ENCODE peak calls at places on chromosomes 2 and 18, in seven cellular contexts. J, B, P, I, Z, S and D are unnamed samples.

GRCh38 chr2:18566145-18566544 is 5.7 kb upstream of the RDH14 start:
- DNase-seq in Z (peak; percentile 90), S (no peak), B (peak; percentile 6), P (no peak), I (no peak), J (peak; percentile 24), D (no peak)

GRCh38 chr2:225196579-225196978 is 154.3 kb upstream of the DOCK10 start:
- DNase-seq in B (no peak), Z (no peak), J (peak; percentile 12), I (no peak), S (no peak), P (no peak), D (no peak)

GRCh38 chr2:124547700-124548099 is 522.6 kb downstream of the CNTNAP5 start:
- DNase-seq in S (no peak), J (no peak), Z (no peak), I (no peak), P (no peak), B (no peak), D (no peak)

GRCh38 chr18:50817898-50818250 is 1.9 kb downstream of the MRO start:
- DNase-seq in S (no peak), I (no peak), B (no peak), P (no peak), Z (no peak), J (peak; percentile 28), D (no peak)

GRCh38 chr2:120712180-120712678 is 23.4 kb upstream of the GLI2 start:
- DNase-seq in Z (no peak), P (no peak), S (no peak), J (peak; percentile 35), B (no peak), I (no peak), D (no peak)

GRCh38 chr18:9067823-9068222 is 34.7 kb upstream of the NDUFV2 start:
- DNase-seq in Z (no peak), S (no peak), P (no peak), B (no peak), I (no peak), J (no peak), D (peak; percentile 71)

GRCh38 chr18:72544092-72544886 is at the start of gene CBLN2:
- DNase-seq in I (peak; percentile 72), S (no peak), B (peak; percentile 72), J (peak; percentile 18), P (peak; percentile 80), Z (no peak), D (peak; percentile 24)

GRCh38 chr2:133627741-133628140 is 59.5 kb upstream of the NCKAP5 start:
- DNase-seq in Z (no peak), S (no peak), P (no peak), J (no peak), B (no peak), I (no peak), D (no peak)

GRCh38 chr2:70367722-70368323 is 66.0 kb upstream of the FAM136A start:
- DNase-seq in I (peak; percentile 15), P (peak; percentile 76), J (peak; percentile 14), S (no peak), B (peak; percentile 91), Z (peak; percentile 24), D (no peak)

GRCh38 chr18:8601277-8602032 is 7.8 kb upstream of the RAB12 start:
- DNase-seq in Z (no peak), P (no peak), J (no peak), S (no peak), B (no peak), I (no peak), D (no peak)

GRCh38 chr2:61887684-61888303 is 662 bp downstream of the CCT4 start:
- DNase-seq in J (peak; percentile 36), Z (peak; percentile 57), I (peak; percentile 8), B (peak; percentile 36), P (no peak), S (no peak), D (peak; percentile 55)

GRCh38 chr2:156341482-156342251 is 9.1 kb upstream of the NR4A2 start:
- DNase-seq in B (peak; percentile 92), I (peak; percentile 74), P (peak; percentile 86), J (peak; percentile 94), S (no peak), Z (peak; percentile 97), D (peak; percentile 68)

GRCh38 chr2:54708584-54709340 is 14.7 kb upstream of the EML6 start:
- DNase-seq in P (peak; percentile 82), Z (peak; percentile 24), S (no peak), B (peak; percentile 22), I (no peak), J (no peak), D (no peak)

GRCh38 chr2:176514805-176515500 is 245.7 kb downstream of the MTX2 start:
- DNase-seq in S (no peak), P (no peak), Z (no peak), J (no peak), I (no peak), B (no peak), D (no peak)

GRCh38 chr18:6009751-6010150 is 114.4 kb upstream of the TMEM200C start:
- DNase-seq in B (no peak), P (no peak), Z (peak; percentile 1), S (no peak), J (peak; percentile 86), I (no peak), D (no peak)

GRCh38 chr2:40343904-40344303 is 108.0 kb downstream of the SLC8A1 start:
- DNase-seq in B (no peak), S (no peak), Z (peak; percentile 32), I (no peak), J (peak; percentile 77), P (no peak), D (peak; percentile 86)

GRCh38 chr2:85516649-85517389 is 22.1 kb upstream of the MAT2A start:
- DNase-seq in S (no peak), P (no peak), Z (no peak), B (no peak), J (peak; percentile 65), I (no peak), D (peak; percentile 45)

GRCh38 chr2:128495996-128496547 is 177.4 kb upstream of the HS6ST1 start:
- DNase-seq in S (no peak), J (no peak), Z (no peak), I (no peak), P (no peak), B (no peak), D (no peak)

GRCh38 chr2:26687328-26687727 is 5.2 kb upstream of the KCNK3 start:
- DNase-seq in S (no peak), Z (no peak), J (no peak), B (no peak), P (no peak), I (no peak), D (no peak)

GRCh38 chr2:33186937-33187336 is 240.2 kb downstream of the LTBP1 start:
- DNase-seq in Z (no peak), B (no peak), J (no peak), S (no peak), P (no peak), I (no peak), D (peak; percentile 88)

GRCh38 chr2:240513544-240514287 is 44.1 kb downstream of the ANKMY1 start:
- DNase-seq in J (peak; percentile 88), I (peak; percentile 41), Z (peak; percentile 74), S (no peak), P (peak; percentile 85), B (peak; percentile 70), D (peak; percentile 38)

GRCh38 chr18:6221602-6222014 is 193.1 kb downstream of the L3MBTL4 start:
- DNase-seq in J (no peak), I (no peak), Z (no peak), B (no peak), P (no peak), S (no peak), D (no peak)

GRCh38 chr2:126804347-126804746 is 94.3 kb upstream of the TEX51 start:
- DNase-seq in I (no peak), J (no peak), S (no peak), Z (no peak), B (no peak), P (peak; percentile 27), D (no peak)

GRCh38 chr2:118249531-118249930 is 161.3 kb downstream of the INSIG2 start:
- DNase-seq in I (no peak), P (no peak), B (peak; percentile 81), Z (no peak), S (no peak), J (peak; percentile 8), D (no peak)

GRCh38 chr2:105744909-105745853 is at the start of gene NCK2:
- DNase-seq in P (no peak), I (peak; percentile 27), J (peak; percentile 29), Z (peak; percentile 41), B (peak; percentile 44), S (no peak), D (peak; percentile 42)

DNA sequence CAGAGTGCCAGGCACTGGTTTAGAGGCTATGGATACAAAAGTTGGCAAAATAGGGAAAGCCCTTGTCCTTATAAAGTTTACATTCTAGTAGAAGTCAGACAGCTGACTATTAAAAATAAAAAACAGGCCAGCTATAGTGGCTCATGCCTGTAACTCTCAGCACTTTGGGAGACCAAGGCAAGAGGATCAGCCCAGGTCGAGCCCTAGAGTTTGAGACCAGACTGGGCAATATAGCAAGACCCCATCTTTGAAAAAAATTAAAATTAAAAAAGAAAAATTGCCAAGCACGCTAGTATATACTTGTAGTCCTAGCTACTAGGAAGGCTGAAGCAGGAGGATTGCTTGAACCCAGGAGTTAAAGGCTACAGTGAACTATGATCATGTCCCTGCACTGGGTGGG is 12.5 kb downstream of the ERICH2 start:
- DNase-seq in Z (no peak), B (no peak), P (no peak), S (no peak), J (no peak), I (no peak), D (no peak)
- H2AK5ac ChIP-seq in Z (no peak overlapping the region), B (no peak overlapping the region), P (no peak overlapping the region), S (no peak overlapping the region), J (no peak overlapping the region), I (no peak overlapping the region), D (no peak overlapping the region)

GRCh38 chr2:222049946-222050345 is 248.9 kb downstream of the PAX3 start:
- DNase-seq in B (peak; percentile 70), J (peak; percentile 23), Z (peak; percentile 47), P (no peak), I (no peak), S (no peak), D (no peak)
- H2AK5ac ChIP-seq in B (no peak overlapping the region), J (no peak overlapping the region), Z (no peak overlapping the region), P (no peak overlapping the region), I (no peak overlapping the region), S (no peak overlapping the region), D (no peak overlapping the region)

GRCh38 chr2:174594451-174594850 is 3.2 kb downstream of the WIPF1 start:
- DNase-seq in I (no peak), B (no peak), P (no peak), J (no peak), S (no peak), Z (no peak), D (no peak)

GRCh38 chr2:174590928-174591648 is 6.5 kb downstream of the WIPF1 start:
- DNase-seq in Z (no peak), J (peak; percentile 55), B (peak; percentile 38), I (no peak), P (no peak), S (no peak), D (no peak)

GRCh38 chr2:174593574-174594203 is 3.9 kb downstream of the WIPF1 start:
- DNase-seq in Z (peak; percentile 82), I (peak; percentile 6), J (peak; percentile 84), P (no peak), S (no peak), B (peak; percentile 51), D (no peak)

GRCh38 chr2:174591740-174592139 is 5.9 kb downstream of the WIPF1 start:
- DNase-seq in S (no peak), P (no peak), Z (no peak), I (no peak), J (no peak), B (no peak), D (no peak)

GRCh38 chr2:174593041-174593440 is 4.6 kb downstream of the WIPF1 start:
- DNase-seq in Z (no peak), B (no peak), I (no peak), S (no peak), P (no peak), J (no peak), D (no peak)
- H2AK5ac ChIP-seq in Z (no peak overlapping the region), B (no peak overlapping the region), I (no peak overlapping the region), S (no peak overlapping the region), P (no peak overlapping the region), J (no peak overlapping the region), D (no peak overlapping the region)

GRCh38 chr18:73752546-73752945 is 395.1 kb downstream of the FBXO15 start:
- DNase-seq in P (no peak), Z (peak; percentile 66), I (no peak), S (no peak), J (peak; percentile 87), B (no peak), D (peak; percentile 14)
- H2AK5ac ChIP-seq in P (no peak overlapping the region), Z (no peak overlapping the region), I (no peak overlapping the region), S (no peak overlapping the region), J (peak overlapping the region; percentile 78), B (no peak overlapping the region), D (no peak overlapping the region)